ENCODE peak calls at places on chromosome 17, in four cellular contexts. W, Y, X and T are unnamed samples.

GRCh38 chr17:35265071-35265470 is 22.2 kb downstream of the SLFN5 start:
- DNase-seq in W (no peak), Y (no peak), X (no peak), T (no peak)

GRCh38 chr17:63917646-63918045 is 993 bp downstream of the GH1 start:
- DNase-seq in W (no peak), Y (no peak), X (no peak), T (no peak)

GRCh38 chr17:41870097-41870496 is 4.9 kb upstream of the KLHL11 start:
- DNase-seq in W (no peak), Y (no peak), X (no peak), T (no peak)

GRCh38 chr17:9402590-9403199 is 172.9 kb downstream of the STX8 start:
- DNase-seq in W (peak; percentile 23), Y (no peak), X (no peak), T (peak; percentile 37)

GRCh38 chr17:39739020-39739884 is 1.5 kb downstream of the GRB7 start:
- DNase-seq in W (no peak), Y (peak; percentile 73), X (no peak), T (peak; percentile 41)

GRCh38 chr17:56548661-56549060 is 44.8 kb upstream of the NOG start:
- DNase-seq in W (no peak), Y (no peak), X (no peak), T (no peak)

GRCh38 chr17:77098884-77099545 is 41.8 kb upstream of the SEC14L1 start:
- DNase-seq in W (no peak), Y (no peak), X (no peak), T (no peak)

GRCh38 chr17:74957935-74958549 is 14.5 kb downstream of the HID1 start:
- DNase-seq in W (no peak), Y (peak; percentile 86), X (peak; percentile 90), T (peak; percentile 96)

GRCh38 chr17:30377574-30377973 is 1.2 kb upstream of the CPD start:
- DNase-seq in W (no peak), Y (no peak), X (no peak), T (no peak)

GRCh38 chr17:41631890-41632269 is 7.5 kb upstream of the KRT17 start:
- DNase-seq in W (no peak), Y (no peak), X (no peak), T (no peak)

GRCh38 chr17:35740997-35741931 is 9.8 kb downstream of the RASL10B start:
- DNase-seq in W (no peak), Y (peak; percentile 73), X (no peak), T (peak; percentile 74)

GRCh38 chr17:38881600-38882191 is 11.8 kb downstream of the LASP1 start:
- DNase-seq in W (no peak), Y (peak; percentile 60), X (no peak), T (peak; percentile 63)

GRCh38 chr17:79561486-79562116 is 49.2 kb downstream of the RBFOX3 start:
- DNase-seq in W (no peak), Y (no peak), X (no peak), T (no peak)

GRCh38 chr17:37176683-37177082 is 199.1 kb upstream of the C17orf78 start:
- DNase-seq in W (no peak), Y (no peak), X (no peak), T (no peak)

GRCh38 chr17:79990051-79990592 is 45.5 kb downstream of the TBC1D16 start:
- DNase-seq in W (no peak), Y (no peak), X (no peak), T (no peak)

GRCh38 chr17:7745748-7746470 is 28.4 kb downstream of the DNAH2 start:
- DNase-seq in W (no peak), Y (no peak), X (no peak), T (no peak)

GRCh38 chr17:40111221-40112128 is 10.3 kb upstream of the MSL1 start:
- DNase-seq in W (no peak), Y (peak; percentile 92), X (peak; percentile 64), T (peak; percentile 87)

GRCh38 chr17:2844386-2844785 is 48.1 kb downstream of the RAP1GAP2 start:
- DNase-seq in W (no peak), Y (no peak), X (no peak), T (no peak)

GRCh38 chr17:37483311-37484039 is 6.2 kb upstream of the DUSP14 start:
- DNase-seq in W (no peak), Y (no peak), X (no peak), T (peak; percentile 42)

GRCh38 chr17:80347948-80348351 is 67.0 kb upstream of the ENDOV start:
- DNase-seq in W (no peak), Y (no peak), X (no peak), T (no peak)

GRCh38 chr17:80146121-80147034 is 550 bp downstream of the EIF4A3 start:
- DNase-seq in W (no peak), Y (peak; percentile 69), X (no peak), T (peak; percentile 79)

GRCh38 chr17:11943759-11944347 is 53.4 kb downstream of the ZNF18 start:
- DNase-seq in W (no peak), Y (no peak), X (no peak), T (no peak)

GRCh38 chr17:63961355-63962207 is 11.1 kb downstream of the SCN4A start:
- DNase-seq in W (peak; percentile 100), Y (peak; percentile 98), X (no peak), T (peak; percentile 79)

GRCh38 chr17:83019376-83019775 is 60.0 kb upstream of the METRNL start:
- DNase-seq in W (no peak), Y (no peak), X (no peak), T (peak; percentile 27)

GRCh38 chr17:28282596-28282995 is 36.4 kb upstream of the TMEM97 start:
- DNase-seq in W (no peak), Y (no peak), X (no peak), T (no peak)

GRCh38 chr17:8031261-8031661 is 7.6 kb upstream of the ALOX15B start:
- DNase-seq in W (no peak), Y (no peak), X (no peak), T (no peak)

GRCh38 chr17:19492140-19492539 is 41.5 kb upstream of the SLC47A1 start:
- DNase-seq in W (no peak), Y (no peak), X (no peak), T (no peak)

GRCh38 chr17:40457369-40457768 is 14.1 kb downstream of the IGFBP4 start:
- DNase-seq in W (no peak), Y (no peak), X (no peak), T (no peak)

GRCh38 chr17:67833134-67833533 is 7.8 kb downstream of the BPTF start:
- DNase-seq in W (no peak), Y (no peak), X (no peak), T (no peak)

GRCh38 chr17:67830440-67830839 is 5.1 kb downstream of the BPTF start:
- DNase-seq in W (no peak), Y (no peak), X (no peak), T (peak; percentile 43)

GRCh38 chr17:67829331-67829730 is 4.0 kb downstream of the BPTF start:
- DNase-seq in W (no peak), Y (no peak), X (no peak), T (no peak)

GRCh38 chr17:67833946-67834631 is 8.8 kb downstream of the BPTF start:
- DNase-seq in W (no peak), Y (peak; percentile 21), X (no peak), T (no peak)

DNA sequence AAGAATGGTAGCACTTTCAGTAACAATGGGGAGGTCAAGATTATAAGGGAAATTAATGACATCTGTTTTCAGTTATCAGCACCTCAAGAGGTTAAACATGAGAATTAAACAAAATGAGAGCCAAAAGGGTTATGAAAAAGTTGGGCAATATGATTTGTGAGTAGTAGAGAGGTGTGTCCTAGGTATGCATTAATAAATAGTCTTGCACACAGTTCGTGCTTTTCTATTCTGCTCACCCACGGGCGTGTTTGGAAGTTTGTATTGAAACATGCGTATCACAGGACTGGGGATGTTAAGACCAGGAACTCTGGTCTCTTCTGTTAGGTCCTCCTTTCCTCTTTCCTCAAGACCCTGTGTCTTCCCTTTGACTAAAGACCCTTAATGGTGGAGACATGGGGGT is 6.0 kb downstream of the BPTF start:
- DNase-seq in W (no peak), Y (no peak), X (no peak), T (no peak)
- TF ChIP-seq TAF1 in W (no peak), Y (no peak), X (no peak), T (no peak)

GRCh38 chr17:78394209-78394608 is 15.8 kb downstream of the PGS1 start:
- DNase-seq in W (no peak), Y (no peak), X (no peak), T (no peak)

GRCh38 chr17:78391051-78391431 is 12.6 kb downstream of the PGS1 start:
- DNase-seq in W (no peak), Y (no peak), X (no peak), T (no peak)

GRCh38 chr17:78392295-78392694 is 13.8 kb downstream of the PGS1 start:
- DNase-seq in W (no peak), Y (no peak), X (no peak), T (no peak)

GRCh38 chr17:78390241-78391050 is 12.0 kb downstream of the PGS1 start:
- DNase-seq in W (no peak), Y (no peak), X (no peak), T (peak; percentile 76)

GRCh38 chr17:78391843-78392242 is 13.4 kb downstream of the PGS1 start:
- DNase-seq in W (no peak), Y (no peak), X (no peak), T (no peak)
- TF ChIP-seq TAF1 in W (no peak), Y (no peak), X (no peak), T (no peak)

GRCh38 chr17:43767713-43768059 is 9.1 kb upstream of the SOST start:
- DNase-seq in W (no peak), Y (no peak), X (no peak), T (no peak)

GRCh38 chr17:43768382-43768781 is 9.8 kb upstream of the SOST start:
- DNase-seq in W (no peak), Y (no peak), X (peak; percentile 43), T (no peak)

GRCh38 chr17:43768943-43769342 is 9.8 kb downstream of the DUSP3 start:
- DNase-seq in W (no peak), Y (no peak), X (no peak), T (no peak)

GRCh38 chr17:43767053-43767712 is 8.6 kb upstream of the SOST start:
- DNase-seq in W (no peak), Y (no peak), X (no peak), T (no peak)

DNA sequence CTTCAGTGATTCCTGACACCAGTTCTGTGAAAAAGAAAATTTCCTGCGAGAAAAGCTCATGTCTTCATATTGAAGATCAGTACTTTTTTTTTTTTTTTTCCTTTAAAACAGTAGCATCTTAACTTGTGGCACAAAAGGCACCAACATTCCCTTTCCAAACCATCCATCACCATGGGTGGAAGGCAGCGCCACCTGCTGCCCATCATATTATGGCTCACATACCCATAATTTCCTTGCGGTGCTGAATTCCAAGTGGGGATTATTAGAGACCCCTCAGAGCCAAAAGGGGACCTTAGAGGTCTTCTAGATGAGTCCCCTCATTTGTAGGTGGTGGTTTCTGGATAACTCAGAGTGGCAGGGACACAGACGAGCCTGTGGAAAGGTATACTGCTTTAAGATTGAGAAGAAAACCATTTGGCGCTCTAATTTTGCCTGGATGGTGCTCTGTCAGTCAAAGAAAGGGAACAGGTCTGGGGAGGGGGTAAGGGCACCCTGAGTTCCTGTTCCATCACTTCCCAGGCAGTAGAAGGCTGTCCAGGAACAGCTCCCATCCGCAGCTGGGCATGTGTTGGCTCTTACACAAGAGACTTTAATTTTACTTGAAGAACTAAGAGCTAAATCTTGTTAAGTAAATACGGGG is 7.9 kb upstream of the SOST start:
- DNase-seq in W (no peak), Y (peak; percentile 64), X (no peak), T (peak; percentile 74)
- TF ChIP-seq TAF1 in W (no peak), Y (no peak), X (no peak), T (no peak)

GRCh38 chr17:47791025-47791424 is 30.6 kb downstream of the OSBPL7 start:
- DNase-seq in W (no peak), Y (no peak), X (no peak), T (no peak)

GRCh38 chr17:47781397-47781796 is 40.2 kb downstream of the OSBPL7 start:
- DNase-seq in W (no peak), Y (no peak), X (no peak), T (no peak)

GRCh38 chr17:47789611-47790520 is 31.7 kb downstream of the OSBPL7 start:
- DNase-seq in W (peak; percentile 31), Y (peak; percentile 32), X (no peak), T (peak; percentile 96)

GRCh38 chr17:47785538-47786123 is 36.0 kb downstream of the OSBPL7 start:
- DNase-seq in W (no peak), Y (peak; percentile 63), X (no peak), T (no peak)
- TF ChIP-seq TAF1 in W (no peak), Y (no peak), X (no peak), T (no peak)